ENCODE peak calls at places on chromosomes 4 and X, in nine cellular contexts. V is mucosa of descending colon, A is mammary epithelial cell, Z is right atrium auricular region, E is iPS DF 6.9, Y is lower lobe of right lung, S is upper lobe of left lung, W is aorta, U is Peyer's patch. D is an unnamed sample. For H3K9me3, the result is how much of the 10 kb centered on the place peaks cover.

GRCh38 chr4:37138019-37138653 is 106.4 kb upstream of the NWD2 start:
- DNase-seq in Y (no peak), S (no peak), A (no peak), Z (no peak), W (no peak), V (no peak), E (no peak), U (no peak), D (no peak)

GRCh38 chr4:112813790-112814189 is 176.8 kb downstream of the LARP7 start:
- DNase-seq in S (no peak), V (no peak), E (no peak), Z (no peak), W (no peak), Y (no peak), A (peak), U (no peak), D (no peak)

GRCh38 chrX:44002569-44002968 is 29.4 kb upstream of the NDP start:
- DNase-seq in V (no peak), E (no peak), A (no peak), S (peak), U (no peak), Y (no peak), Z (no peak), W (no peak), D (no peak)

GRCh38 chrX:50635811-50636365 is 165.3 kb upstream of the DGKK start:
- DNase-seq in S (no peak), A (no peak), E (no peak), U (no peak), Z (no peak), V (no peak), Y (no peak), W (no peak), D (no peak)

GRCh38 chr4:5988086-5988845 is 30.0 kb downstream of the C4orf50 start:
- DNase-seq in V (no peak), E (no peak), Y (no peak), S (no peak), U (no peak), A (no peak), Z (no peak), W (no peak), D (no peak)

GRCh38 chrX:149940015-149940716 is 1.9 kb upstream of the EOLA2 start:
- DNase-seq in S (peak), Y (peak), E (peak), Z (peak), V (peak), W (peak), U (peak), A (peak), D (peak)

GRCh38 chrX:69216911-69217310 is 51.7 kb upstream of the PJA1 start:
- DNase-seq in W (no peak), Y (peak), S (no peak), A (no peak), U (no peak), V (no peak), E (no peak), Z (no peak), D (peak)

GRCh38 chr4:20944961-20945360 is 244.7 kb downstream of the PACRGL start:
- DNase-seq in A (peak), Y (no peak), S (no peak), V (no peak), Z (no peak), U (no peak), E (no peak), W (no peak), D (no peak)

GRCh38 chr4:8392591-8393190 is 47.8 kb downstream of the ACOX3 start:
- DNase-seq in A (no peak), V (no peak), Z (no peak), U (no peak), S (no peak), Y (no peak), E (no peak), W (no peak), D (no peak)

GRCh38 chrX:74536142-74537010 is 78.0 kb downstream of the RLIM start:
- DNase-seq in W (peak), E (no peak), Z (peak), A (peak), V (peak), S (peak), Y (peak), U (peak), D (peak)

GRCh38 chr4:78704981-78705757 is 71.0 kb upstream of the BMP2K start:
- DNase-seq in W (no peak), A (peak), V (no peak), Y (no peak), E (no peak), U (no peak), S (no peak), Z (no peak), D (peak)

GRCh38 chr4:159046683-159047082 is 56.2 kb upstream of the RAPGEF2 start:
- DNase-seq in E (no peak), S (no peak), A (no peak), U (no peak), Z (no peak), W (no peak), Y (no peak), V (no peak), D (no peak)

GRCh38 chrX:27599928-27600327 is 9.8 kb downstream of the DCAF8L2 start:
- DNase-seq in S (no peak), Y (no peak), W (no peak), A (peak), E (no peak), U (no peak), V (no peak), Z (no peak), D (no peak)

GRCh38 chrX:18377802-18378201 is 23.3 kb upstream of the SCML2 start:
- DNase-seq in Z (no peak), U (no peak), E (no peak), A (no peak), S (no peak), Y (no peak), W (no peak), V (no peak), D (peak)

GRCh38 chrX:147675819-147676218 is 235.9 kb upstream of the FMR1 start:
- DNase-seq in U (no peak), E (no peak), V (no peak), Y (no peak), S (no peak), A (no peak), W (no peak), Z (no peak), D (no peak)

GRCh38 chr4:152666946-152667345 is 12.9 kb downstream of the TMEM154 start:
- DNase-seq in W (no peak), E (no peak), Y (no peak), V (no peak), U (no peak), Z (no peak), A (no peak), S (no peak), D (no peak)

GRCh38 chr4:113446019-113446418 is 315.5 kb downstream of the CAMK2D start:
- DNase-seq in E (no peak), S (no peak), U (no peak), Z (no peak), V (no peak), Y (no peak), A (peak), W (no peak), D (no peak)

GRCh38 chrX:68112321-68112720 is 321.0 kb downstream of the OPHN1 start:
- DNase-seq in U (no peak), Z (no peak), W (no peak), S (no peak), Y (no peak), V (no peak), E (no peak), A (peak), D (no peak)

GRCh38 chrX:153349952-153350351 is 16.0 kb downstream of the ZNF275 start:
- DNase-seq in Y (no peak), E (no peak), S (no peak), Z (no peak), W (no peak), A (no peak), U (no peak), V (no peak), D (no peak)

GRCh38 chr4:41656572-41657301 is 91.8 kb downstream of the PHOX2B start:
- DNase-seq in Y (no peak), Z (no peak), S (no peak), U (no peak), E (no peak), W (no peak), A (no peak), V (no peak), D (no peak)

GRCh38 chrX:39898147-39898546 is 199.6 kb downstream of the BCOR start:
- DNase-seq in A (no peak), E (no peak), S (no peak), V (no peak), W (no peak), Y (no peak), U (no peak), Z (no peak), D (no peak)

GRCh38 chr4:30835044-30835443 is 114.9 kb downstream of the PCDH7 start:
- DNase-seq in S (no peak), Z (no peak), U (no peak), Y (peak), A (no peak), W (no peak), E (no peak), V (no peak), D (no peak)

GRCh38 chrX:48957477-48957826 is at the start of gene OTUD5:
- DNase-seq in Z (no peak), W (peak), V (peak), Y (peak), U (peak), E (no peak), A (no peak), S (peak), D (peak)

GRCh38 chrX:74537011-74537390 is 77.4 kb downstream of the RLIM start:
- DNase-seq in S (no peak), W (no peak), E (no peak), A (no peak), V (no peak), U (no peak), Y (no peak), Z (peak), D (no peak)

GRCh38 chrX:136251042-136251991 is at the start of gene MAP7D3:
- DNase-seq in Y (peak), E (no peak), V (peak), S (peak), A (peak), Z (no peak), U (peak), W (peak), D (peak)

GRCh38 chr4:183448436-183448835 is 4.0 kb downstream of the CDKN2AIP start:
- DNase-seq in Z (no peak), E (no peak), Y (no peak), U (no peak), W (no peak), A (no peak), S (no peak), V (no peak), D (no peak)

GRCh38 chr4:7705602-7706001 is 234.1 kb downstream of the AFAP1 start:
- DNase-seq in A (no peak), S (no peak), V (no peak), Z (no peak), E (no peak), Y (no peak), U (no peak), W (no peak), D (no peak)

GRCh38 chrX:9566150-9566621 is 101.3 kb downstream of the TBL1X start:
- DNase-seq in U (no peak), Z (peak), S (peak), Y (no peak), V (no peak), W (peak), A (peak), E (no peak), D (peak)

GRCh38 chr4:27017623-27018022 is 157.0 kb downstream of the STIM2 start:
- DNase-seq in S (no peak), Y (no peak), Z (no peak), W (no peak), A (no peak), V (no peak), U (no peak), E (no peak), D (no peak)
- H3K4me3 ChIP-seq in S (no peak), Y (no peak), Z (no peak), W (no peak), A (no peak), V (no peak), U (no peak), E (no peak), D (no peak)

DNA sequence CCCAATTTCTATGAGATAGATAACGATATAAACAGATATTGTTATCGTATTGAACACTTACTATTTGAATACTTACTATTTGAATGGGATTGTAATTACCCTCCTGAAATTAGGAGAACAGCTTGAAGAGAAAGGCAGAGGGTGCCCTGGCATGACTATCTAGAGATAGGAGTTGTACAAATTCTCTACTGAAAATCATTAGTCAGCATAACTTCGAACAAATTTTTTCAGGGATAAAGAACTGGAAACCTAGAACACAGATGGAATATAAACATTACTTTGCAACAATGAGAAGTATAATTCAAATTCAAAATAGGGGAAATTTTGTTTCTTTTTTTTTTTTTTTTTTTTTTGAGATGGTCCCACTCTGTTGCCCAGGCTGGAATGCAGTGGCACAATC is 1096.8 kb downstream of the C4orf33 start:
- DNase-seq in W (no peak), E (no peak), A (no peak), Z (no peak), V (no peak), S (no peak), U (no peak), Y (no peak), D (no peak)
- H3K9me3 ChIP-seq in W (under half), E (under half), A (under half), Z (under half), V (under half), S (under half), U (under half), Y (under half), D (under half)

DNA sequence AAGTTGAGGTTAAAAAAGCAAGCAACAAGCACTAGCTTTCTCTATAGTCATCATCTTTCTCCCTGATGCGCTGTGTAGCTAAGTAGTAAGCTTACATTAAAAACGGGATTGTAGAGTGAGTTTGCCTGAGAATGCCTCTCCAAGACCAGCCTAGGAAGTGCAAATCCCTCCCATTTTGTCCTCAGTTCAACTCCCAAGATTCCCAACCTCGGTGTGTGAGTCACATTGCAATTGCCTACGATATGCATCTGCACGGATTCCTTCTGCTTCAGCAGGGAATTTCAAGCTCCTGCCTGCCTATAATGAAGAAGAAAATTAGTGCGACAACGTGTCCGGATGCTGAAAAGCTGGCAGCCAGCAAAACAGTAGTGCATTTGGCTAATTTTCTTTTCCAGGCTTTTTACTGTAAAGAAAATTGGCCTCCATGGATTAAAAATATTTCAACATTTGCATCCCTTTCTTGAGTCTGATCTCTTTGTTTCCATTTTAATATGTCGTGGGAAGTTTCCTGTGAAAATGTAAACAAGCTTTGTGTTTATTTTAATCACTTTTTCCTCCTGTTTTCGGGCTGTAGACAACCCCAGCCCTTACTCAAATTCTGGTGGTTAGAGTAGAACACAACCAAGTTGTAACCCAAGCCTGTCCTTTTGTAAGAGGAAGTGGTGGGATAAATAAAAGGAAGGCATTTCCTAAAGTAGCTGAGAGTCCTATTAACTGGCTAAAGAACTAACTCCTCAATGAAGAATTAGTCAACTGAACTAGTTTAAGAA is 58.4 kb upstream of the TET2 start:
- DNase-seq in E (peak), Y (no peak), Z (no peak), S (no peak), U (no peak), V (no peak), A (peak), W (no peak), D (peak)
- H3K4me3 ChIP-seq in E (no peak), Y (peak), Z (no peak), S (no peak), U (no peak), V (no peak), A (no peak), W (no peak), D (peak)

DNA sequence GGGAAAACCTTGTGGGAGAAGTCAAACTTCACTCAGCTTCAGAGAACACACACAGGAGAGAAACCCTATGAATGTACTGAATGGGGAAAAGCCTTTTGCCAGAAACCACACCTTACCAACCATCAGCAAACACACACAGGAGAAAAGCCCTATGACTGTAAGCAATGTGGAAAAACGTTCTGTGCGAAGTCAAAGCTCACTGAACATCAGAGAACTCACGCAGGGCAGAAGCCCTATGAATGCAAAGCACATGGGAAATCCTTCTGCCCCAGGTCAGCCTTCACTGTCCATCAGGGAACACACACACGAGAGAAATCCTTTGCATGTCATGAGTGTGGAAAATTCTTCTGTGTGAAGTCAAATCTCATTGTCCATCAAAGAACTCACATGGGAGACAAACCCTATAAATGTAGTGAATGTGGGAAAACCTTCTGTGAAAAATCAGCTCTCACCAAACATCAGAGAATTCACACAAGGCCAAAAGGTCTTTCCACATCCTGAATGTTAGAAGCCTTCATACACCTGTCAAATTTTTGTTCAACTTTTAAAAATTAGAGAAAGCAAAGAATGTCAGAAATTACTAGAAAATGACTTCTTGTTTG is 199.4 kb downstream of the SMIM20 start:
- DNase-seq in V (no peak), Z (no peak), E (no peak), A (no peak), S (no peak), U (no peak), Y (no peak), W (no peak), D (no peak)
- H3K9me3 ChIP-seq in V (under half), Z (under half), E (under half), A (under half), S (under half), U (under half), Y (under half), W (under half), D (under half)

DNA sequence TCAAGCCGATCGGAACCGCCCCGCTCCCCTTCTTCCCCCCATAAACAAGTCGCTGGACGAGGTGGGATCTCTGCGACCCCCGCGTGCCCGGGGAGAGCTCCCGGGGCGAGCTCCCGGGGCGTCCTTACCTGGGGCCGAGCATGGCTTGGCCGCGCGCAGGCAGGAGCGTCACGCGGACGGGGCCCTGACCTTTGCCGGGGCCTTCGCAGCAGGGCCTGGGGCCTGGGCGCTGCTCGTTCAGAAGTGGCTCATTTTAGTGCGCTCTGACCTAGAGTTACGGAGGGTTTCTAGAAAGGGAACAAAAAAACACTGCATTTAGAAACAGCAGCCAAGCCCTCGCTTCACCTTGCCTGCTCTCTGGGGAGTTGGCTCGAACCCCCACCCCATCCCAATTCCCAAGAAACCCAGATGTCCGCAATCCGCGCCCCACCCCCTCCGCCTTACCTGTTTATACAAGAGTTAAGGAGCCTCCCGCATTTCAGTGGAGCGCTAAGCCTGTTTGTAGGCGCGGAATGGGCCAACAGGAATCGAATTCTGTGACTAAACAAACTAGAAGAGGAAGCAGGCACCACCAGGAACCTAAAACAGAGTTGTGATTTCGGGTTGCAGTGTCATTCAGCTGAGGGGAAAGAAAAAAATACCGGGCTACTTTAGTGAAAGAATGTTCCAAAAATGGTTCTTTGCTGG is 814 bp upstream of the RBM47 start:
- DNase-seq in V (peak), U (peak), Y (peak), S (peak), Z (peak), W (no peak), E (no peak), A (no peak), D (no peak)
- H3K4me3 ChIP-seq in V (peak), U (peak), Y (peak), S (no peak), Z (peak), W (no peak), E (peak), A (no peak), D (no peak)

GRCh38 chr4:142645478-142646108 is 200.5 kb downstream of the INPP4B start:
- DNase-seq in W (no peak), A (no peak), V (no peak), U (no peak), S (no peak), Z (no peak), E (no peak), Y (no peak), D (no peak)
- H3K9me3 ChIP-seq in W (under half), A (under half), V (under half), U (under half), S (under half), Z (under half), E (under half), Y (under half), D (under half)

GRCh38 chr4:2363951-2364653 is 54.3 kb downstream of the ZFYVE28 start:
- DNase-seq in Y (peak), Z (no peak), A (no peak), U (no peak), W (peak), S (no peak), E (no peak), V (peak), D (no peak)
- H3K4me3 ChIP-seq in Y (peak), Z (peak), A (peak), U (peak), W (peak), S (no peak), E (no peak), V (no peak), D (no peak)